ENCODE peak calls at places on chromosomes 4 and X, in seven cellular contexts. V is heart right ventricle, S is psoas muscle, Q is WERI-Rb-1, R is A549, B is SJCRH30, H is thyroid gland. C is an unnamed sample.

GRCh38 chr4:155738548-155738947 is 20.3 kb upstream of the GUCY1B1 start:
- DNase-seq in V (no peak), S (no peak), Q (no peak), R (no peak), B (no peak), H (no peak), C (no peak)

GRCh38 chr4:169810325-169811323 is 52.9 kb upstream of the HPF1 start:
- DNase-seq in V (peak), S (no peak), Q (peak), R (peak), B (peak), H (peak), C (peak)

GRCh38 chr4:183816077-183816476 is 89.0 kb upstream of the STOX2 start:
- DNase-seq in V (no peak), S (no peak), Q (no peak), R (no peak), B (no peak), H (no peak), C (no peak)

GRCh38 chr4:128354205-128354821 is 66.7 kb upstream of the PGRMC2 start:
- DNase-seq in V (peak), S (no peak), Q (no peak), R (peak), B (peak), H (peak), C (peak)

GRCh38 chrX:27555514-27555913 is 34.6 kb upstream of the DCAF8L2 start:
- DNase-seq in V (no peak), S (no peak), Q (no peak), R (peak), B (peak), H (no peak), C (peak)

GRCh38 chrX:39752820-39753219 is 344.9 kb downstream of the BCOR start:
- DNase-seq in V (no peak), S (no peak), Q (no peak), R (no peak), B (peak), H (peak), C (peak)

GRCh38 chr4:140884431-140885058 is 128.4 kb upstream of the TBC1D9 start:
- DNase-seq in V (peak), S (no peak), Q (peak), R (peak), B (peak), H (peak), C (peak)

GRCh38 chr4:80197132-80197573 is at the start of gene PRDM8:
- DNase-seq in V (no peak), S (no peak), Q (peak), R (no peak), B (peak), H (no peak), C (peak)

GRCh38 chr4:25098964-25099843 is 61.0 kb downstream of the SEPSECS start:
- DNase-seq in V (peak), S (peak), Q (no peak), R (no peak), B (peak), H (peak), C (peak)

GRCh38 chrX:45714864-45715263 is 514.2 kb upstream of the DIPK2B start:
- DNase-seq in V (peak), S (no peak), Q (no peak), R (no peak), B (no peak), H (peak), C (no peak)

GRCh38 chr4:142347241-142347640 is 498.9 kb downstream of the INPP4B start:
- DNase-seq in V (no peak), S (no peak), Q (no peak), R (no peak), B (no peak), H (no peak), C (no peak)

GRCh38 chr4:140162596-140162995 is 8.6 kb upstream of the MAML3 start:
- DNase-seq in V (no peak), S (no peak), Q (no peak), R (no peak), B (no peak), H (no peak), C (no peak)

GRCh38 chr4:13893987-13894386 is 266.5 kb upstream of the BOD1L1 start:
- DNase-seq in V (no peak), S (no peak), Q (no peak), R (no peak), B (no peak), H (no peak), C (no peak)

GRCh38 chr4:41385486-41385885 is 128.8 kb downstream of the UCHL1 start:
- DNase-seq in V (no peak), S (no peak), Q (no peak), R (no peak), B (no peak), H (no peak), C (no peak)

GRCh38 chr4:122692641-122693520 is 39.6 kb upstream of the BBS12 start:
- DNase-seq in V (no peak), S (no peak), Q (no peak), R (no peak), B (no peak), H (no peak), C (no peak)

GRCh38 chrX:132401935-132402334 is 86.9 kb downstream of the MBNL3 start:
- DNase-seq in V (no peak), S (no peak), Q (no peak), R (no peak), B (no peak), H (peak), C (no peak)

GRCh38 chrX:3706481-3706880 is 7.0 kb downstream of the PRKX start:
- DNase-seq in V (no peak), S (no peak), Q (no peak), R (no peak), B (no peak), H (no peak), C (no peak)

GRCh38 chrX:133085785-133086184 is 11.1 kb downstream of the USP26 start:
- DNase-seq in V (no peak), S (no peak), Q (no peak), R (no peak), B (no peak), H (no peak), C (no peak)

GRCh38 chr4:140691369-140691768 is 64.8 kb downstream of the TBC1D9 start:
- DNase-seq in V (no peak), S (no peak), Q (no peak), R (no peak), B (no peak), H (no peak), C (no peak)

GRCh38 chr4:152348670-152349069 is 187.2 kb downstream of the FBXW7 start:
- DNase-seq in V (no peak), S (no peak), Q (no peak), R (no peak), B (peak), H (no peak), C (no peak)

GRCh38 chrX:41526925-41527324 is 79.8 kb downstream of the NYX start:
- DNase-seq in V (no peak), S (no peak), Q (no peak), R (peak), B (no peak), H (no peak), C (no peak)

GRCh38 chrX:104750146-104750699 is 184.2 kb downstream of the IL1RAPL2 start:
- DNase-seq in V (peak), S (no peak), Q (no peak), R (no peak), B (no peak), H (no peak), C (no peak)

GRCh38 chr4:6641164-6641970 is 882 bp downstream of the MRFAP1 start:
- DNase-seq in V (peak), S (peak), Q (peak), R (peak), B (peak), H (peak), C (peak)

GRCh38 chr4:170374770-170375169 is 285.0 kb upstream of the AADAT start:
- DNase-seq in V (no peak), S (no peak), Q (peak), R (peak), B (peak), H (no peak), C (peak)

GRCh38 chr4:157217708-157218107 is 2.8 kb upstream of the GRIA2 start:
- DNase-seq in V (no peak), S (no peak), Q (no peak), R (no peak), B (peak), H (no peak), C (no peak)

GRCh38 chr4:153676984-153677383 is 7.1 kb upstream of the TLR2 start:
- DNase-seq in V (no peak), S (no peak), Q (no peak), R (no peak), B (no peak), H (no peak), C (no peak)

GRCh38 chrX:110286126-110286525 is 31.8 kb downstream of the AMMECR1 start:
- DNase-seq in V (no peak), S (no peak), Q (no peak), R (peak), B (no peak), H (no peak), C (no peak)

DNA sequence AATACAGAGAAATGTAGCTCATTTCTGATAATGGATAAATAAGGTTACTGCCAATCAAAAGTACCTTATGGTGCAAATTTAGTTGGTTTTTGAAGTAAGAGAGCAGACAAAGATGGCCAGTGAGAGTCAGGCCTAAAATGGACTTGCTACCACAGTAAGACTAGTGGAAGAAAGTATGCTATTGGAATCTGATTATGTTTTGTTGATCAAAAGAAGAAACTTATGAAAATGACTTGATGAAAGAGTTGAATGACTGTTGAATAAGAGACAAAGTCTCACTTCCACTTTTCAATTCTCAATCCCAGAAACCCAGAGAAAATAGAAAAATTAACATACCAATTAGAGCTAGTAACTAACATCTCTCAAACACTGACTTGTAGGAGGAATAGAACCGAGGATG is 737.8 kb upstream of the INTU start:
- DNase-seq in V (no peak), S (no peak), Q (no peak), R (no peak), B (no peak), H (no peak), C (no peak)
- H3K4me3 ChIP-seq in V (no peak), S (no peak), Q (no peak), R (no peak), B (no peak), H (no peak), C (no peak)

GRCh38 chr4:101855239-101855638 is 64.7 kb downstream of the BANK1 start:
- DNase-seq in V (no peak), S (no peak), Q (no peak), R (no peak), B (no peak), H (no peak), C (no peak)

GRCh38 chr4:101850698-101851097 is 60.2 kb downstream of the BANK1 start:
- DNase-seq in V (no peak), S (no peak), Q (no peak), R (no peak), B (no peak), H (no peak), C (no peak)

GRCh38 chr4:101851671-101852070 is 61.1 kb downstream of the BANK1 start:
- DNase-seq in V (no peak), S (no peak), Q (no peak), R (no peak), B (no peak), H (no peak), C (no peak)

GRCh38 chr4:101853691-101854090 is 63.2 kb downstream of the BANK1 start:
- DNase-seq in V (no peak), S (no peak), Q (no peak), R (no peak), B (peak), H (no peak), C (no peak)

DNA sequence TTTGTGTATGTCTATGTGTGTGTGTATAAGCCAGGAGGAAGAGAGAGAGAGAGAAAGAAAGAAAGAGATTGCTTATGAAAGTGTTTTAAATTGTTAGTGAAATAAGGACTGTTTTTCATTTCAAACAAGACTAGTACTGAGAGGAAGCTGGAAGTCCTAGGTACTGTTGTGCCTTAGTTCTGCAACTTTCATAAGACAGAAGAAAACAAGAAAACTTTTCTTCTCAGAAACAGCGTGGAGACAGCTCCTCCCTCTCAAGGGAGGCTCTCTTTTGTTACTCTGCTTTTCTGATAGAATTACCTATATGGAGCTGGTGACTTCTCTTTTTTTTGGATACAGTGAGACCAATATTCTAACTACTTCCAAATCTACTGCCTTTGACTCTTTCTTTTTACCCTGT is 62.5 kb downstream of the BANK1 start:
- DNase-seq in V (no peak), S (no peak), Q (no peak), R (no peak), B (no peak), H (no peak), C (no peak)
- H3K4me3 ChIP-seq in V (no peak), S (no peak), Q (no peak), R (no peak), B (no peak), H (no peak), C (no peak)

GRCh38 chr4:82896755-82897154 is 3.8 kb upstream of the THAP9 start:
- DNase-seq in V (no peak), S (no peak), Q (no peak), R (no peak), B (no peak), H (no peak), C (no peak)
- H3K4me3 ChIP-seq in V (no peak), S (no peak), Q (no peak), R (no peak), B (no peak), H (no peak), C (no peak)

GRCh38 chrX:13691845-13692334 is 3.0 kb downstream of the RAB9A start:
- DNase-seq in V (no peak), S (no peak), Q (no peak), R (no peak), B (no peak), H (no peak), C (no peak)

GRCh38 chrX:13689519-13690211 is 737 bp downstream of the RAB9A start:
- DNase-seq in V (no peak), S (no peak), Q (no peak), R (no peak), B (no peak), H (no peak), C (no peak)

GRCh38 chrX:13692771-13693231 is 3.9 kb downstream of the RAB9A start:
- DNase-seq in V (no peak), S (no peak), Q (no peak), R (no peak), B (no peak), H (no peak), C (no peak)

GRCh38 chrX:13688772-13689518 is at the start of gene RAB9A:
- DNase-seq in V (peak), S (peak), Q (peak), R (peak), B (peak), H (peak), C (peak)

GRCh38 chrX:13690836-13691235 is 1.9 kb downstream of the RAB9A start:
- DNase-seq in V (no peak), S (no peak), Q (no peak), R (no peak), B (no peak), H (no peak), C (no peak)
- H3K4me3 ChIP-seq in V (peak), S (peak), Q (no peak), R (no peak), B (peak), H (no peak), C (peak)

GRCh38 chr4:1210241-1210841 is 38.0 kb upstream of the SPON2 start:
- DNase-seq in V (no peak), S (peak), Q (no peak), R (no peak), B (no peak), H (no peak), C (peak)

GRCh38 chr4:1208266-1208961 is 36.0 kb upstream of the SPON2 start:
- DNase-seq in V (no peak), S (peak), Q (peak), R (no peak), B (peak), H (peak), C (peak)

GRCh38 chr4:1207603-1208265 is 35.4 kb upstream of the SPON2 start:
- DNase-seq in V (no peak), S (peak), Q (peak), R (no peak), B (peak), H (peak), C (peak)

GRCh38 chr4:1209821-1210220 is 37.4 kb upstream of the SPON2 start:
- DNase-seq in V (peak), S (peak), Q (peak), R (no peak), B (no peak), H (no peak), C (peak)

GRCh38 chr4:1208970-1209704 is 36.8 kb upstream of the SPON2 start:
- DNase-seq in V (no peak), S (peak), Q (peak), R (no peak), B (no peak), H (no peak), C (peak)
- H3K4me3 ChIP-seq in V (peak), S (peak), Q (no peak), R (no peak), B (no peak), H (no peak), C (no peak)

GRCh38 chrX:69505772-69506616 is 1.9 kb downstream of the NALF2 start:
- DNase-seq in V (no peak), S (no peak), Q (no peak), R (no peak), B (no peak), H (no peak), C (no peak)
- H3K4me3 ChIP-seq in V (peak), S (no peak), Q (peak), R (no peak), B (no peak), H (no peak), C (peak)

DNA sequence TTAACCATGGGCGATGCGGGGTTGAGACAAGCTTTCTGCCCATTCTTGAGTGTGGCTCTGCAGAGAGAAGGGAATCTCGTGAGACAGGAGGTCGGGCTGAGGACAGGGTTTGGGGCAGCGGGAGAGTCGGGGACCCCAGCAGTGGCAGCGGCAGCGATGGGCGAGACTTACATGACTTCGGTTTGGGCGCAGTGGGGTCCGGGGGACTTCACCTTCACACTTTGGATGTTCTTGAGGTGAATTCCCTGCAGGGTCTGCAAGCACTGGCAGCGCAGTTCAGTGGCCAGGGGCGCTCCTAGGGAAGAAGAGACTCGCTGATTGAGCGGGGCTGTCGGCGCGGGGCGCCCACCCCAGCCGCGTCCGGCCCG is 383 bp downstream of the CXCL2 start:
- DNase-seq in V (peak), S (no peak), Q (peak), R (no peak), B (no peak), H (peak), C (no peak)
- H3K4me3 ChIP-seq in V (peak), S (peak), Q (peak), R (peak), B (peak), H (no peak), C (no peak)

GRCh38 chr4:109419679-109420078 is 13.9 kb upstream of the SEC24B start:
- DNase-seq in V (no peak), S (no peak), Q (no peak), R (no peak), B (peak), H (no peak), C (no peak)
- H3K4me3 ChIP-seq in V (no peak), S (no peak), Q (no peak), R (no peak), B (no peak), H (no peak), C (no peak)

GRCh38 chrX:141989802-141990201 is 86.1 kb downstream of the MAGEC1 start:
- DNase-seq in V (no peak), S (no peak), Q (no peak), R (no peak), B (no peak), H (no peak), C (no peak)

GRCh38 chrX:141989134-141989533 is 85.4 kb downstream of the MAGEC1 start:
- DNase-seq in V (no peak), S (no peak), Q (no peak), R (no peak), B (no peak), H (no peak), C (no peak)
- H3K4me3 ChIP-seq in V (no peak), S (no peak), Q (no peak), R (no peak), B (no peak), H (no peak), C (no peak)

C was measured in BE2C.